ENCODE peak calls at places on chromosome 2, in nine cellular contexts. X, N, M, F, J, Q, I, C and S are unnamed samples. For H3K4me1, the result is how much of the 10 kb centered on the place peaks cover.

GRCh38 chr2:202032841-202033316 is 776 bp upstream of the FZD7 start:
- DNase-seq in X (no peak), N (peak), M (peak), F (peak), J (peak), Q (peak), I (peak), C (peak), S (peak)

GRCh38 chr2:172250801-172251200 is 148.1 kb upstream of the DLX2 start:
- DNase-seq in X (no peak), N (no peak), M (no peak), F (no peak), J (no peak), Q (no peak), I (no peak), C (no peak), S (no peak)

GRCh38 chr2:55232863-55233657 is 572 bp downstream of the RPS27A start:
- DNase-seq in X (peak), N (peak), M (no peak), F (peak), J (peak), Q (peak), I (peak), C (peak), S (peak)

GRCh38 chr2:43317194-43317593 is 90.8 kb upstream of the ZFP36L2 start:
- DNase-seq in X (no peak), N (no peak), M (no peak), F (no peak), J (no peak), Q (no peak), I (no peak), C (no peak), S (no peak)

GRCh38 chr2:70121627-70122372 is 34.5 kb downstream of the PCBP1 start:
- DNase-seq in X (peak), N (no peak), M (no peak), F (no peak), J (no peak), Q (no peak), I (no peak), C (no peak), S (no peak)

GRCh38 chr2:216695401-216695821 is at the start of gene IGFBP5:
- DNase-seq in X (peak), N (no peak), M (no peak), F (peak), J (no peak), Q (peak), I (peak), C (peak), S (peak)

GRCh38 chr2:96832751-96833507 is 10.9 kb downstream of the ANKRD23 start:
- DNase-seq in X (peak), N (no peak), M (peak), F (peak), J (no peak), Q (peak), I (no peak), C (peak), S (peak)

GRCh38 chr2:21043744-21044532 is at the start of gene APOB:
- DNase-seq in X (peak), N (no peak), M (no peak), F (peak), J (no peak), Q (peak), I (peak), C (peak), S (no peak)

GRCh38 chr2:135052997-135053474 is 944 bp downstream of the RAB3GAP1 start:
- DNase-seq in X (no peak), N (peak), M (no peak), F (peak), J (no peak), Q (peak), I (no peak), C (no peak), S (peak)

GRCh38 chr2:209391776-209392401 is 32.0 kb upstream of the MAP2 start:
- DNase-seq in X (no peak), N (no peak), M (no peak), F (no peak), J (no peak), Q (no peak), I (no peak), C (no peak), S (peak)

GRCh38 chr2:105406221-105406620 is 7.4 kb upstream of the FHL2 start:
- DNase-seq in X (no peak), N (no peak), M (no peak), F (no peak), J (no peak), Q (no peak), I (no peak), C (no peak), S (peak)

GRCh38 chr2:225779829-225780228 is 380.3 kb downstream of the NYAP2 start:
- DNase-seq in X (no peak), N (no peak), M (no peak), F (no peak), J (no peak), Q (no peak), I (no peak), C (no peak), S (no peak)

GRCh38 chr2:21610304-21610703 is 486.5 kb downstream of the TDRD15 start:
- DNase-seq in X (no peak), N (no peak), M (no peak), F (no peak), J (no peak), Q (no peak), I (no peak), C (no peak), S (no peak)

GRCh38 chr2:202339052-202339870 is 36.9 kb upstream of the BMPR2 start:
- DNase-seq in X (no peak), N (no peak), M (peak), F (no peak), J (no peak), Q (no peak), I (no peak), C (no peak), S (peak)

GRCh38 chr2:48496867-48497266 is 33.1 kb upstream of the STON1 start:
- DNase-seq in X (no peak), N (no peak), M (no peak), F (peak), J (no peak), Q (no peak), I (no peak), C (no peak), S (peak)

GRCh38 chr2:172373761-172374160 is 53.6 kb upstream of the ITGA6 start:
- DNase-seq in X (no peak), N (no peak), M (no peak), F (no peak), J (no peak), Q (no peak), I (no peak), C (no peak), S (peak)

GRCh38 chr2:231315896-231316295 is 79.6 kb upstream of the B3GNT7 start:
- DNase-seq in X (no peak), N (no peak), M (no peak), F (no peak), J (no peak), Q (no peak), I (no peak), C (no peak), S (no peak)

GRCh38 chr2:168614291-168615018 is 158.4 kb downstream of the CERS6 start:
- DNase-seq in X (no peak), N (no peak), M (no peak), F (peak), J (no peak), Q (no peak), I (no peak), C (no peak), S (no peak)

GRCh38 chr2:205435970-205436369 is 246.3 kb upstream of the NRP2 start:
- DNase-seq in X (no peak), N (no peak), M (no peak), F (peak), J (no peak), Q (no peak), I (no peak), C (no peak), S (no peak)

GRCh38 chr2:172896541-172897144 is 161.0 kb downstream of the RAPGEF4 start:
- DNase-seq in X (no peak), N (no peak), M (no peak), F (no peak), J (no peak), Q (no peak), I (no peak), C (no peak), S (no peak)

GRCh38 chr2:65128297-65129190 is 1.4 kb downstream of the RAB1A start:
- DNase-seq in X (no peak), N (no peak), M (no peak), F (no peak), J (no peak), Q (no peak), I (no peak), C (no peak), S (peak)
- H3K4me1 ChIP-seq in X (under half), N (half or more), M (under half), F (under half), J (under half), Q (half or more), I (half or more), C (under half), S (under half)

GRCh38 chr2:239202343-239202742 is 198.5 kb downstream of the HDAC4 start:
- DNase-seq in X (no peak), N (no peak), M (no peak), F (no peak), J (no peak), Q (no peak), I (no peak), C (no peak), S (no peak)

GRCh38 chr2:239201531-239201876 is 199.3 kb downstream of the HDAC4 start:
- DNase-seq in X (no peak), N (no peak), M (no peak), F (no peak), J (no peak), Q (no peak), I (no peak), C (no peak), S (no peak)

GRCh38 chr2:239200646-239201530 is 199.9 kb downstream of the HDAC4 start:
- DNase-seq in X (no peak), N (no peak), M (no peak), F (no peak), J (no peak), Q (no peak), I (no peak), C (no peak), S (no peak)

GRCh38 chr2:239202836-239203235 is 198.0 kb downstream of the HDAC4 start:
- DNase-seq in X (no peak), N (no peak), M (no peak), F (no peak), J (no peak), Q (no peak), I (no peak), C (no peak), S (no peak)

GRCh38 chr2:239201884-239202283 is 198.9 kb downstream of the HDAC4 start:
- DNase-seq in X (no peak), N (no peak), M (no peak), F (no peak), J (no peak), Q (no peak), I (no peak), C (no peak), S (no peak)
- H3K4me3 ChIP-seq in X (no peak), N (no peak), M (no peak), F (no peak), J (no peak), Q (no peak), I (no peak), C (no peak), S (no peak)

GRCh38 chr2:133952896-133953295 is 301.0 kb upstream of the MGAT5 start:
- DNase-seq in X (no peak), N (no peak), M (no peak), F (no peak), J (no peak), Q (no peak), I (no peak), C (no peak), S (no peak)

GRCh38 chr2:133952420-133952819 is 301.5 kb upstream of the MGAT5 start:
- DNase-seq in X (no peak), N (no peak), M (no peak), F (no peak), J (no peak), Q (no peak), I (no peak), C (no peak), S (no peak)

GRCh38 chr2:133951209-133951608 is 302.7 kb upstream of the MGAT5 start:
- DNase-seq in X (no peak), N (no peak), M (no peak), F (no peak), J (no peak), Q (no peak), I (no peak), C (no peak), S (no peak)

GRCh38 chr2:133949595-133949994 is 304.3 kb upstream of the MGAT5 start:
- DNase-seq in X (no peak), N (no peak), M (no peak), F (no peak), J (no peak), Q (no peak), I (no peak), C (no peak), S (no peak)

GRCh38 chr2:133948610-133949290 is 305.1 kb upstream of the MGAT5 start:
- DNase-seq in X (no peak), N (no peak), M (no peak), F (no peak), J (no peak), Q (no peak), I (no peak), C (peak), S (no peak)
- H3K4me1 ChIP-seq in X (under half), N (under half), M (under half), F (under half), J (under half), Q (under half), I (under half), C (under half), S (under half)

GRCh38 chr2:235493402-235493774 is 455 bp upstream of the AGAP1 start:
- DNase-seq in X (no peak), N (no peak), M (no peak), F (no peak), J (no peak), Q (peak), I (no peak), C (no peak), S (peak)

GRCh38 chr2:235496239-235496621 is 2.4 kb downstream of the AGAP1 start:
- DNase-seq in X (no peak), N (no peak), M (no peak), F (peak), J (no peak), Q (no peak), I (no peak), C (no peak), S (no peak)

GRCh38 chr2:235495373-235496238 is 1.8 kb downstream of the AGAP1 start:
- DNase-seq in X (no peak), N (no peak), M (no peak), F (no peak), J (no peak), Q (no peak), I (no peak), C (no peak), S (no peak)

GRCh38 chr2:235493775-235494715 is at the start of gene AGAP1:
- DNase-seq in X (peak), N (no peak), M (peak), F (peak), J (peak), Q (peak), I (peak), C (peak), S (peak)

DNA sequence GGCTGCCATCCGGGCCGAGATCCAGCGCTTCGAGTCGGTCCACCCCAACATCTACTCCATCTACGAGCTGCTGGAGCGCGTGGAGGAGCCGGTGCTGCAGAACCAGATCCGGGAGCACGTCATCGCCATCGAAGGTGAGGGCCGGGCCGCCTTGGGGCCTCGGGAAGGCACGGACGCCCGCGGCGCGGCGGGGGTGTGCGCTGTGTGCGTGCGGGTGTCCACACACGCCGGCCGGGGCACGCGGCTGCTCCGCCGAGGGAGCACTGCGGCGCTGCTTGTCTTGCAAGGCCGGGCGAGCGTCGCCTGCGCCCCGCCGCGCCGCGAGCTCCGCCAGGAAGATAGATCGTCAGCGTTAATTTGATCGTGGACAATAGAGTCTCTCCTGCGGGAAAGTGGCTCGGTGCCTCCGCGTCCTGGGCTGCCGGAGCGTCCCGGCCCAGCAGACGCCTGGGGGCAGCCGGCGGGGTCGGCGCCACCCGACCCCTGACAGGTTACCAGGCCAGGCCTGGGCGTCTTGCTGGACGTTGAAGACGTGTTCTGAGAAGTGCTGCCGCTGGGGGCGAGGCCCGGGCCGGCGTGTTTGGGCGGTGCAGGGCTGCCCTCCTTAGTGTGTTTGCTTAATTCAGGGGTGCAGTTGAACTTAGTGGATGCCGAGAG is 1.0 kb downstream of the AGAP1 start:
- DNase-seq in X (peak), N (no peak), M (no peak), F (peak), J (no peak), Q (peak), I (peak), C (peak), S (peak)
- H3K4me3 ChIP-seq in X (peak), N (no peak), M (peak), F (peak), J (no peak), Q (peak), I (peak), C (peak), S (peak)

GRCh38 chr2:101692037-101692436 is 5.5 kb upstream of the MAP4K4 start:
- DNase-seq in X (no peak), N (no peak), M (no peak), F (no peak), J (no peak), Q (no peak), I (no peak), C (no peak), S (no peak)
- H3K4me1 ChIP-seq in X (under half), N (under half), M (under half), F (under half), J (under half), Q (under half), I (under half), C (under half), S (under half)

DNA sequence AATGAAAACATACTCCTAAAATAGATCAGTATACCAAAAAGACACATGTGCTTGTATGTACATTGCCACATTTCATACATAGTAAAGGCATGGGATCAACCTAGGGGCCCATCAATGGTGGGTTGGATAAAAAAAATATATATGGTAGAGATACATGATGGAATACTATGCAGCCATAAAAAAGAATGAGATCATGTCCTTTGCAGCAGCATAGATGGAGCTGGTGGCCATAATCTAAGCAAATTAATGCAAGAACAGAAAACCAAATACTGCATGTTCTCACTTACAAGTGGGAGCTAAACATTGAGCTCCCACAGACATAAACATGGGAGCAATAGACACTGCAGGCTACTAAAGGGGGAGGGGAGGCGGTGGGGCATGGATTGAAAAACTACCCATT is 18.6 kb upstream of the NCOA1 start:
- DNase-seq in X (no peak), N (no peak), M (no peak), F (no peak), J (no peak), Q (no peak), I (no peak), C (no peak), S (no peak)
- H3K4me3 ChIP-seq in X (no peak), N (no peak), M (no peak), F (no peak), J (no peak), Q (no peak), I (no peak), C (no peak), S (no peak)

GRCh38 chr2:78982638-78983330 is 42.7 kb upstream of the REG3G start:
- DNase-seq in X (no peak), N (no peak), M (no peak), F (no peak), J (no peak), Q (no peak), I (no peak), C (no peak), S (no peak)

GRCh38 chr2:78980871-78981270 is 44.6 kb upstream of the REG3G start:
- DNase-seq in X (no peak), N (no peak), M (no peak), F (no peak), J (no peak), Q (no peak), I (no peak), C (no peak), S (no peak)

GRCh38 chr2:78985558-78985957 is 39.9 kb upstream of the REG3G start:
- DNase-seq in X (no peak), N (no peak), M (no peak), F (no peak), J (no peak), Q (no peak), I (no peak), C (no peak), S (no peak)

GRCh38 chr2:78979380-78980238 is 45.9 kb upstream of the REG3G start:
- DNase-seq in X (no peak), N (no peak), M (no peak), F (peak), J (no peak), Q (no peak), I (peak), C (peak), S (no peak)

GRCh38 chr2:78984386-78984785 is 41.1 kb upstream of the REG3G start:
- DNase-seq in X (no peak), N (no peak), M (no peak), F (no peak), J (no peak), Q (no peak), I (no peak), C (no peak), S (no peak)
- H3K4me1 ChIP-seq in X (under half), N (under half), M (under half), F (under half), J (under half), Q (under half), I (under half), C (under half), S (under half)

GRCh38 chr2:27708257-27708654 is 44.6 kb downstream of the SLC4A1AP start:
- DNase-seq in X (no peak), N (no peak), M (no peak), F (no peak), J (no peak), Q (no peak), I (no peak), C (no peak), S (no peak)

GRCh38 chr2:27707462-27708256 is 44.0 kb downstream of the SLC4A1AP start:
- DNase-seq in X (no peak), N (no peak), M (no peak), F (no peak), J (no peak), Q (no peak), I (no peak), C (no peak), S (no peak)

GRCh38 chr2:27704342-27704876 is 40.7 kb downstream of the SLC4A1AP start:
- DNase-seq in X (no peak), N (no peak), M (no peak), F (no peak), J (no peak), Q (no peak), I (no peak), C (no peak), S (no peak)

GRCh38 chr2:27703638-27704341 is 40.1 kb downstream of the SLC4A1AP start:
- DNase-seq in X (peak), N (peak), M (peak), F (peak), J (peak), Q (peak), I (peak), C (peak), S (peak)

DNA sequence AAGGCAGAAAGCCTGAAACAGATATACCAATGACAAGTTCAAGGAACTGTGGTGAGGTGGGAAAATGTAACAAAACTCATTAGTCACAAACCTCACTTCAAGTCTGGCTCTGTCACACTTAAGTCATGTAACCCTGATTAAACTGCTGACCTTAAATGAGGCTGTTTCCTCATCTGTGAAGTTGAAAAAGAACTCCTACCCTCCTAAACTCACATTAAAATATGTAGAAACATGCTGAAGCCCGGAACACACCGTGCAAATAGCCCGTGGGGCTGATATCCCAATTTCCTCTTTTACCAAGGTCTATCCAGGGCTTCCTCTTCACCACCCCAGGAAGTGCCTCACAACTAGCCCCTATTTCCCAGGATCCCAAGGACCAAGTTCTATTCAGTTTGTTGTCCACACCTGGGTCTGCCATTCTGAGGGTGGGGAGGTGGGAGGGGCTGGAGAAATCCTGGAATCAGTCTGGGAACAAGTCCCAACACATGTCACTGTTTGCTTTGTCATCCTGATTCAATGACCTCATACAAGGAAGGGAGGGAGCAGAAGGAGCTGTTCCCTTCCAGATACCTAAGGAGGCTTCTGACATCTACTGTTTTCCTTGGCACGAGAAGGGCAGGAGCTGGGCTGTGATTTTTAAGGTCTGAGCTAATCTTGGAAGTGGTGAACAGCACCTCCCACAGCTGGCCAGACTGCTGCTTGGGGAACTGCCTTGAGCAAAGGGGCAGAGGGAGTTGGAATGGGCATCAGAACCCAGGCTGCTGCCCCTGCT is 42.3 kb downstream of the SLC4A1AP start:
- DNase-seq in X (peak), N (no peak), M (peak), F (peak), J (no peak), Q (peak), I (peak), C (peak), S (peak)
- H3K4me3 ChIP-seq in X (no peak), N (no peak), M (no peak), F (no peak), J (no peak), Q (no peak), I (no peak), C (no peak), S (no peak)